ENCODE peak calls at places on chromosomes 16 and 17, in seven cellular contexts. Q is iPS DF 6.9; J is heart left ventricle; D is IMR-90; H is HS-27A; Y is B cell; K is stimulated activated CD8-positive, alpha-beta memory T cell treated with anti-CD3 and anti-CD28 coated beads, Interleukin-12 subunit alpha, Interleukin-12 subunit beta, amount 100 ng/mL, for 4 hours. P is an unnamed sample.

GRCh38 chr17:39462644-39463375 is 1.5 kb downstream of the CDK12 start:
- DNase-seq in Q (no peak), J (no peak), D (peak; percentile 7), H (no peak), Y (no peak), K (no peak), P (peak; percentile 14)

GRCh38 chr17:70569131-70569530 is 399.8 kb downstream of the KCNJ2 start:
- DNase-seq in Q (no peak), J (no peak), D (no peak), H (no peak), Y (no peak), K (no peak), P (no peak)

GRCh38 chr17:80731255-80731840 is 186.7 kb downstream of the RPTOR start:
- DNase-seq in Q (no peak), J (no peak), D (no peak), H (no peak), Y (no peak), K (no peak), P (no peak)

GRCh38 chr17:45646288-45646988 is 137.7 kb upstream of the CRHR1 start:
- DNase-seq in Q (no peak), J (no peak), D (no peak), H (no peak), Y (no peak), K (no peak), P (no peak)

GRCh38 chr16:3922241-3922640 is 41.7 kb upstream of the CREBBP start:
- DNase-seq in Q (no peak), J (no peak), D (no peak), H (no peak), Y (no peak), K (no peak), P (no peak)

GRCh38 chr16:69858196-69859104 is 92.7 kb upstream of the CLEC18A start:
- DNase-seq in Q (no peak), J (no peak), D (no peak), H (no peak), Y (no peak), K (no peak), P (no peak)

GRCh38 chr17:38317081-38317480 is 20.1 kb downstream of the MRPL45 start:
- DNase-seq in Q (no peak), J (no peak), D (no peak), H (no peak), Y (no peak), K (no peak), P (no peak)

GRCh38 chr16:15055141-15056053 is 477 bp downstream of the NTAN1 start:
- DNase-seq in Q (peak; percentile 13), J (peak; percentile 60), D (peak; percentile 23), H (no peak), Y (peak; percentile 91), K (no peak), P (peak; percentile 20)

GRCh38 chr17:9522074-9522473 is 53.5 kb downstream of the STX8 start:
- DNase-seq in Q (no peak), J (no peak), D (peak; percentile 62), H (peak; percentile 11), Y (no peak), K (no peak), P (peak; percentile 37)

GRCh38 chr16:31350275-31351005 is 4.5 kb upstream of the ITGAX start:
- DNase-seq in Q (no peak), J (peak; percentile 23), D (no peak), H (no peak), Y (no peak), K (no peak), P (no peak)

GRCh38 chr16:85327731-85328664 is 215.7 kb upstream of the CIBAR2 start:
- DNase-seq in Q (peak; percentile 86), J (no peak), D (no peak), H (no peak), Y (no peak), K (no peak), P (no peak)

GRCh38 chr17:72302735-72303134 is 181.9 kb downstream of the SOX9 start:
- DNase-seq in Q (no peak), J (no peak), D (no peak), H (no peak), Y (no peak), K (no peak), P (no peak)

GRCh38 chr16:84616515-84616914 is 1.4 kb downstream of the COTL1 start:
- DNase-seq in Q (no peak), J (no peak), D (no peak), H (no peak), Y (no peak), K (no peak), P (peak; percentile 60)